ENCODE peak calls at places on chromosomes 6 and 20, in ten cellular contexts. X is aorta; C is gastrocnemius medialis; O is NCI-H524; I is A549; V is activated CD8-positive, alpha-beta memory T cell treated with anti-CD3 and anti-CD28 coated beads, Interleukin-2, amount 50 U/mL, for 48 hours; H is stimulated activated CD4-positive, alpha-beta T cell treated with anti-CD3 and anti-CD28 coated beads, TNF-alpha, amount 100 ng/mL, for 1 hour; W is EL; F is amniotic epithelial cell; E is AG09309. A is an unnamed sample.

GRCh38 chr6:151044465-151045441 is 179.3 kb downstream of the MTHFD1L start:
- DNase-seq in X (peak; percentile 85), C (peak; percentile 9), O (no peak), I (peak; percentile 94), V (no peak), H (no peak), W (peak; percentile 89), F (peak; percentile 84), E (no peak), A (no peak)

GRCh38 chr6:151544453-151544852 is 50.6 kb downstream of the CCDC170 start:
- DNase-seq in X (no peak), C (no peak), O (no peak), I (no peak), V (no peak), H (no peak), W (no peak), F (no peak), E (no peak), A (no peak)

GRCh38 chr6:134622382-134623173 is 304.7 kb upstream of the SGK1 start:
- DNase-seq in X (no peak), C (no peak), O (no peak), I (no peak), V (no peak), H (no peak), W (no peak), F (no peak), E (no peak), A (no peak)

GRCh38 chr20:1075564-1075963 is 42.8 kb upstream of the PSMF1 start:
- DNase-seq in X (no peak), C (no peak), O (no peak), I (no peak), V (no peak), H (no peak), W (no peak), F (no peak), E (no peak), A (no peak)

GRCh38 chr6:43368517-43369160 is 808 bp downstream of the ZNF318 start:
- DNase-seq in X (peak; percentile 84), C (no peak), O (peak; percentile 46), I (peak; percentile 9), V (peak; percentile 66), H (no peak), W (peak; percentile 54), F (peak; percentile 38), E (no peak), A (peak; percentile 13)

GRCh38 chr6:44058617-44059358 is 68.5 kb downstream of the MRPL14 start:
- DNase-seq in X (peak; percentile 92), C (peak; percentile 89), O (no peak), I (peak; percentile 96), V (no peak), H (no peak), W (peak; percentile 99), F (peak; percentile 100), E (peak; percentile 96), A (peak; percentile 100)

GRCh38 chr20:38658879-38659612 is 57.4 kb downstream of the ARHGAP40 start:
- DNase-seq in X (peak; percentile 16), C (no peak), O (peak; percentile 7), I (peak; percentile 38), V (no peak), H (peak; percentile 13), W (peak; percentile 23), F (peak; percentile 12), E (no peak), A (peak; percentile 28)

GRCh38 chr20:45407783-45408645 is at the start of gene DBNDD2:
- DNase-seq in X (no peak), C (no peak), O (no peak), I (no peak), V (no peak), H (no peak), W (no peak), F (no peak), E (no peak), A (no peak)

GRCh38 chr6:109308018-109308492 is 74.2 kb downstream of the CD164 start:
- DNase-seq in X (peak; percentile 86), C (peak; percentile 80), O (no peak), I (peak; percentile 64), V (peak; percentile 73), H (no peak), W (peak; percentile 44), F (peak; percentile 99), E (peak; percentile 42), A (peak; percentile 79)

GRCh38 chr6:11223296-11223695 is 9.2 kb downstream of the NEDD9 start:
- DNase-seq in X (no peak), C (no peak), O (no peak), I (no peak), V (no peak), H (no peak), W (no peak), F (no peak), E (no peak), A (no peak)

GRCh38 chr6:119137194-119138072 is 59.0 kb upstream of the FAM184A start:
- DNase-seq in X (no peak), C (no peak), O (no peak), I (no peak), V (no peak), H (no peak), W (peak; percentile 9), F (peak; percentile 85), E (no peak), A (peak; percentile 82)

GRCh38 chr6:29653452-29654038 is 3.3 kb upstream of the MOG start:
- DNase-seq in X (no peak), C (peak; percentile 17), O (peak; percentile 38), I (peak; percentile 79), V (no peak), H (no peak), W (peak; percentile 64), F (peak; percentile 75), E (peak; percentile 38), A (no peak)

GRCh38 chr20:34527016-34527415 is 10.8 kb downstream of the DYNLRB1 start:
- DNase-seq in X (no peak), C (no peak), O (no peak), I (no peak), V (peak; percentile 26), H (no peak), W (no peak), F (no peak), E (no peak), A (no peak)

GRCh38 chr6:56370591-56371198 is 123.3 kb upstream of the COL21A1 start:
- DNase-seq in X (no peak), C (no peak), O (no peak), I (peak; percentile 16), V (no peak), H (no peak), W (peak; percentile 86), F (peak; percentile 90), E (peak; percentile 58), A (peak; percentile 60)

GRCh38 chr6:14703586-14703985 is 542.3 kb upstream of the JARID2 start:
- DNase-seq in X (no peak), C (no peak), O (no peak), I (no peak), V (no peak), H (no peak), W (no peak), F (no peak), E (peak; percentile 53), A (peak; percentile 90)

GRCh38 chr6:12592634-12593033 is 123.9 kb upstream of the PHACTR1 start:
- DNase-seq in X (no peak), C (no peak), O (no peak), I (peak; percentile 64), V (no peak), H (no peak), W (peak; percentile 74), F (no peak), E (no peak), A (peak; percentile 42)

GRCh38 chr6:151914475-151914874 is 107.0 kb downstream of the ESR1 start:
- DNase-seq in X (no peak), C (no peak), O (no peak), I (peak; percentile 62), V (no peak), H (no peak), W (peak; percentile 58), F (no peak), E (no peak), A (no peak)

GRCh38 chr6:144920391-144920983 is 635.4 kb downstream of the UTRN start:
- DNase-seq in X (no peak), C (no peak), O (no peak), I (no peak), V (no peak), H (no peak), W (no peak), F (no peak), E (no peak), A (no peak)

GRCh38 chr20:3592931-3593330 is 70.3 kb downstream of the GFRA4 start:
- DNase-seq in X (no peak), C (no peak), O (no peak), I (no peak), V (no peak), H (no peak), W (no peak), F (no peak), E (no peak), A (no peak)

GRCh38 chr20:49361872-49362663 is 84.2 kb upstream of the ZNFX1 start:
- DNase-seq in X (no peak), C (peak; percentile 50), O (no peak), I (no peak), V (no peak), H (no peak), W (no peak), F (no peak), E (no peak), A (peak; percentile 98)

GRCh38 chr6:112145080-112145573 is 57.7 kb downstream of the FAM229B start:
- DNase-seq in X (no peak), C (no peak), O (peak; percentile 64), I (no peak), V (no peak), H (no peak), W (no peak), F (no peak), E (no peak), A (no peak)

GRCh38 chr6:44074383-44075136 is 52.7 kb downstream of the MRPL14 start:
- DNase-seq in X (peak; percentile 90), C (peak; percentile 54), O (no peak), I (peak; percentile 67), V (peak; percentile 88), H (peak; percentile 51), W (peak; percentile 86), F (no peak), E (no peak), A (peak; percentile 94)

GRCh38 chr6:7246401-7247178 is 66.4 kb downstream of the SSR1 start:
- DNase-seq in X (no peak), C (no peak), O (no peak), I (no peak), V (no peak), H (no peak), W (no peak), F (no peak), E (no peak), A (no peak)

GRCh38 chr6:72659754-72660153 is 37.9 kb downstream of the KCNQ5 start:
- DNase-seq in X (no peak), C (no peak), O (no peak), I (no peak), V (no peak), H (no peak), W (no peak), F (no peak), E (no peak), A (no peak)

GRCh38 chr6:148611213-148611612 is 135.6 kb upstream of the UST start:
- DNase-seq in X (peak; percentile 79), C (peak; percentile 88), O (peak; percentile 11), I (no peak), V (no peak), H (no peak), W (peak; percentile 59), F (peak; percentile 65), E (peak; percentile 79), A (peak; percentile 89)

GRCh38 chr20:43040427-43040826 is 149.3 kb downstream of the PTPRT start:
- DNase-seq in X (no peak), C (no peak), O (no peak), I (peak; percentile 5), V (no peak), H (no peak), W (no peak), F (no peak), E (no peak), A (peak; percentile 7)

GRCh38 chr6:158154816-158155215 is 13.2 kb downstream of the SERAC1 start:
- DNase-seq in X (no peak), C (no peak), O (no peak), I (no peak), V (no peak), H (no peak), W (no peak), F (no peak), E (no peak), A (no peak)

GRCh38 chr6:52161689-52162438 is 24.3 kb upstream of the IL17A start:
- DNase-seq in X (no peak), C (no peak), O (no peak), I (no peak), V (no peak), H (no peak), W (no peak), F (no peak), E (no peak), A (no peak)